ENCODE peak calls at places on chromosomes 4 and X, in four cellular contexts. Y, K, X and B are unnamed samples.
A peak's percentile ranks its signal among the peaks of the same experiment; 100 is the strongest.

GRCh38 chrX:50000937-50001542 is 78.6 kb downstream of the CLCN5 start:
- DNase-seq in X (no peak), K (no peak), Y (no peak), B (no peak)

GRCh38 chrX:107552976-107553375 is 75.3 kb upstream of the PRPS1 start:
- DNase-seq in K (no peak), Y (peak; percentile 22), X (no peak), B (no peak)

GRCh38 chr4:6192245-6192644 is 8.1 kb downstream of the JAKMIP1 start:
- DNase-seq in K (no peak), Y (peak; percentile 34), X (no peak), B (no peak)

GRCh38 chr4:167587361-167587760 is 353.1 kb upstream of the SPOCK3 start:
- DNase-seq in K (no peak), Y (no peak), X (no peak), B (no peak)

GRCh38 chr4:145734576-145735329 is 54.8 kb downstream of the C4orf51 start:
- DNase-seq in X (no peak), K (no peak), Y (no peak), B (no peak)

GRCh38 chr4:83677656-83678055 is 141.7 kb downstream of the GPAT3 start:
- DNase-seq in Y (no peak), K (no peak), X (no peak), B (no peak)

GRCh38 chrX:8147216-8147615 is 23.9 kb downstream of the VCX2 start:
- DNase-seq in X (no peak), K (no peak), Y (no peak), B (no peak)

GRCh38 chr4:3613980-3614730 is 81.9 kb upstream of the LRPAP1 start:
- DNase-seq in K (no peak), Y (no peak), X (peak; percentile 86), B (no peak)

GRCh38 chr4:145216532-145216931 is 36.1 kb upstream of the OTUD4 start:
- DNase-seq in X (peak; percentile 13), Y (no peak), K (no peak), B (no peak)

GRCh38 chr4:87589531-87589930 is 18.8 kb upstream of the DSPP start:
- DNase-seq in X (no peak), Y (no peak), K (no peak), B (no peak)

GRCh38 chr4:15362541-15362940 is 65.3 kb upstream of the C1QTNF7 start:
- DNase-seq in Y (no peak), X (no peak), K (no peak), B (no peak)

GRCh38 chrX:3589474-3589873 is 124.0 kb downstream of the PRKX start:
- DNase-seq in X (no peak), Y (no peak), K (no peak), B (no peak)

GRCh38 chr4:154686838-154687237 is 57.0 kb upstream of the LRAT start:
- DNase-seq in X (no peak), Y (no peak), K (no peak), B (no peak)

GRCh38 chr4:102713096-102713495 is 47.7 kb downstream of the MANBA start:
- DNase-seq in X (no peak), Y (no peak), K (no peak), B (no peak)

GRCh38 chr4:147610666-147611065 is 6.5 kb upstream of the TMEM184C start:
- DNase-seq in X (peak; percentile 10), Y (no peak), K (no peak), B (no peak)

GRCh38 chr4:115279300-115279699 is 165.9 kb upstream of the NDST4 start:
- DNase-seq in X (no peak), K (no peak), Y (no peak), B (no peak)

GRCh38 chr4:10115271-10115656 is 1.3 kb downstream of the WDR1 start:
- DNase-seq in X (no peak), K (no peak), Y (no peak), B (peak; percentile 38)

GRCh38 chr4:118363166-118363565 is 10.4 kb upstream of the PRSS12 start:
- DNase-seq in X (no peak), K (no peak), Y (no peak), B (no peak)

GRCh38 chr4:182694551-182694950 is 222.6 kb downstream of the DCTD start:
- DNase-seq in Y (no peak), K (no peak), X (no peak), B (no peak)

GRCh38 chrX:10492250-10492649 is 128.1 kb downstream of the MID1 start:
- DNase-seq in X (no peak), Y (no peak), K (no peak), B (no peak)

GRCh38 chr4:25524616-25525146 is 131.0 kb upstream of the SLC34A2 start:
- DNase-seq in K (no peak), X (no peak), Y (no peak), B (no peak)

GRCh38 chr4:184933311-184933710 is 85.0 kb upstream of the HELT start:
- DNase-seq in X (no peak), Y (no peak), K (no peak), B (peak; percentile 33)

GRCh38 chr4:164866817-164867490 is 10.0 kb upstream of the APELA start:
- DNase-seq in X (no peak), Y (no peak), K (no peak), B (no peak)

GRCh38 chrX:123422875-123423274 is 238.8 kb downstream of the GRIA3 start:
- DNase-seq in X (peak; percentile 14), Y (peak; percentile 9), K (peak; percentile 11), B (no peak)

GRCh38 chr4:29066856-29067255 is 1653.3 kb upstream of the PCDH7 start:
- DNase-seq in X (no peak), Y (no peak), K (no peak), B (no peak)

GRCh38 chrX:51931761-51932160 is 38.3 kb downstream of the MAGED1 start:
- DNase-seq in K (no peak), Y (no peak), X (peak; percentile 5), B (no peak)

GRCh38 chrX:41541381-41541780 is 94.2 kb downstream of the NYX start:
- DNase-seq in Y (no peak), X (no peak), K (no peak), B (no peak)

GRCh38 chr4:42608551-42608950 is 48.4 kb downstream of the ATP8A1 start:
- DNase-seq in X (no peak), K (no peak), Y (no peak), B (no peak)

GRCh38 chrX:103585421-103586313 is at the start of gene TCEAL4:
- DNase-seq in Y (peak; percentile 6), X (peak; percentile 71), K (peak; percentile 49), B (peak; percentile 52)
- TF ChIP-seq TEAD4 in Y (no peak), X (no peak), K (no peak), B (no peak)

DNA sequence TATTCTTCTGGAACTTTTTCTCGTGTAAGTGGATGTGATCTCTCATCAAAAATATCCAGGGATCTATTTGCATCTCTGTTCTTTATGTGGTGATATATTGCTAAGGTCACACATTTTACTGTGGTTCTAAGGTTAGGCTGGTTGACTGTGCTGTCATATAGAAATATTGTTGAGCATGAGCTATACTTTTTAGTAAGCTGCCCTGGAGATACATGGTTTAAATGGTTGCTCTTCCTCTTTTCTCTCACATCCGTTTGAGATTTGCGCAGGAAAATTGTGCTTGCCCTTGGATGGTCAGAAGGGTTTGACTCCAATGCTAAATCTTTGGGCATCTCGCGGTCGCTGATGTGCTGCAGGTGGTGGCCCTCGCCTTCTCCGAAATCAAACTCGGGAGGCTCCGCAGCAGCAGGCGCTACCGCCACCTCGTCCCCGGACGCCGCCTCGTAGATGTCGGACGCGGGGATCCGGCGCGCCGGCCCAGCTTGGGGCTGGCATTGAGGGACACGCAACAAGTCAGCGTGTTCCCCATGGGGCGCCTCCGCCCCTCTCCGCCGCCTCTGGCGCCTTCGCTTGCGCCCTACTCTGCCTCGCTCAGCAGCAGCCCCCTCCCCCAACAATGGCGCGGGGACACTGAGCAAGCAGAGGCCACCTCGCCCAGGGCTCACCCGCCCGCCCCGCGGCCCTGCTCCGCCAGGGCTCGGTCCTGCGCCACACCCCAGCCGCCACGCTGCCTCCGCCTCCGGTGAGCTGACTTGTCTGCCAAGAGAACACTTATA is 154.5 kb downstream of the MSN start:
- DNase-seq in X (no peak), K (peak; percentile 42), Y (no peak), B (no peak)
- TF ChIP-seq TEAD4 in X (no peak), K (no peak), Y (no peak), B (no peak)

DNA sequence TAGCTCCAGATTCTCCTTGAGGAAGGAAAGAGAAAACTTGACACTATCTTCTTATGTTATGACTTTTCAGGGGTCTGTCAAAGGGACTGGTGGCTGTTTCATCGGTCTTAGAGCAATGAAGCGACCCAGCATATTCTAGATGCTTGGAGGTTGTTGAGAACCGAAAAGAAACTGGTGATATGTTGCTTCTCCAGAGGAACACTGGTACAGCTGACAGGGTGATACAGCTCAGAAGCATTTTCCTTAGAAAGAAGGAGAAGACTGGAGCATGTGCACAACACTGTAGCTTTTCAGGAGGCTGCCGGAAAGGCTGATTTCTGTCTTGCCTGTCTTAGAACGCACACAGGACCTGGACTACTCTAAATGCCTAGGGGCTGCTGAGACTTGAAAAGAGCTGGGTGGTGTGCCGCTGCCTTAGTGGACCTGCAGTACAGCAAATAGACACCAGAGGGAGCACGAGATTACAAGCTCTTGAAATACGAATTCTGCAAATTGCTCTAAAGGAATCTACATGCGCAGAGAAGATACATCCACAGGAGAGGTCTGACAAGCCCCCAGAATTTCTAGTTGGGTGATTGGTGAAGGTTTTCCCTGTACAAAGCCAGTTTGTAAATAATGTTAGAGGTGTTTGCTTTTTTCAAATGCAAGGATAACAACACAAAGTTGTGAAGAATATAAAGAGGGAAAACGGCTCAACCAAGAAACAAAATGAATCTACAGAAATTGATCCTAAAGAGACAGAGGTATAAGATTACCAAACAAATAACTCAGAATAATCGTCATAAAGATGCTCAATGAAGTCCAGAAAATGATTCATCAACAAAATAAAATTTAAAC is 223.1 kb upstream of the DMD start:
- DNase-seq in Y (peak; percentile 4), K (peak; percentile 63), X (peak; percentile 42), B (peak; percentile 31)
- TF ChIP-seq TEAD4 in Y (no peak), K (no peak), X (no peak), B (no peak)

GRCh38 chr4:2247128-2248043 is 5.5 kb upstream of the HAUS3 start:
- DNase-seq in X (peak; percentile 31), Y (no peak), K (peak; percentile 10), B (no peak)
- TF ChIP-seq TEAD4 in X (no peak), Y (no peak), K (no peak), B (no peak)